ENCODE peak calls at places on chromosomes 11 and 22, in five cellular contexts. Y is A549, W is K562, L is HepG2, R is GM12878. F is an unnamed sample.

GRCh38 chr11:69212121-69213110 is 56.7 kb downstream of the SMIM38 start:
- DNase-seq in W (peak), L (no peak), Y (no peak), R (no peak), F (no peak)

GRCh38 chr22:26314171-26314570 is 114.9 kb upstream of the ASPHD2 start:
- DNase-seq in Y (no peak), L (no peak), W (no peak), R (no peak), F (no peak)

GRCh38 chr11:72735495-72736027 is 16.6 kb downstream of the ARAP1 start:
- DNase-seq in W (peak), Y (no peak), L (peak), R (no peak), F (peak)

GRCh38 chr11:64209563-64209843 is 3.0 kb downstream of the FERMT3 start:
- DNase-seq in Y (no peak), W (no peak), L (no peak), R (no peak), F (no peak)

GRCh38 chr22:30565341-30565740 is 9.1 kb downstream of the GAL3ST1 start:
- DNase-seq in W (no peak), L (no peak), Y (no peak), R (no peak), F (no peak)

GRCh38 chr11:8913961-8914660 is 3.1 kb downstream of the AKIP1 start:
- DNase-seq in R (no peak), L (peak), W (peak), Y (peak), F (no peak)

GRCh38 chr11:832529-833113 is at the start of gene CD151:
- DNase-seq in R (no peak), Y (no peak), L (no peak), W (peak), F (no peak)

GRCh38 chr11:68014157-68014965 is 4.2 kb downstream of the ALDH3B1 start:
- DNase-seq in Y (peak), W (no peak), R (no peak), L (no peak), F (peak)

GRCh38 chr11:118084247-118084646 is 2.5 kb downstream of the SMIM35 start:
- DNase-seq in L (peak), Y (no peak), R (peak), W (no peak), F (no peak)

GRCh38 chr11:67054851-67055523 is 1.7 kb upstream of the RHOD start:
- DNase-seq in L (peak), R (no peak), W (peak), Y (peak), F (peak)

GRCh38 chr11:12803086-12803826 is 129.0 kb downstream of the TEAD1 start:
- DNase-seq in W (no peak), L (no peak), Y (no peak), R (no peak), F (no peak)

GRCh38 chr22:36746571-36746970 is 29.3 kb downstream of the IFT27 start:
- DNase-seq in L (no peak), W (no peak), R (no peak), Y (no peak), F (no peak)

GRCh38 chr11:107040447-107041444 is 22.5 kb upstream of the GUCY1A2 start:
- DNase-seq in R (peak), L (no peak), Y (no peak), W (no peak), F (no peak)

GRCh38 chr22:18000441-18001039 is 23.8 kb downstream of the MICAL3 start:
- DNase-seq in L (no peak), W (peak), R (no peak), Y (no peak), F (no peak)

GRCh38 chr11:31815743-31816466 is 4.8 kb upstream of the PAX6 start:
- DNase-seq in L (no peak), Y (no peak), R (no peak), W (peak), F (no peak)

GRCh38 chr11:34356576-34356917 is 1.3 kb downstream of the ABTB2 start:
- DNase-seq in R (no peak), L (no peak), W (no peak), Y (no peak), F (no peak)

GRCh38 chr11:23957309-23957708 is 539.5 kb upstream of the LUZP2 start:
- DNase-seq in Y (no peak), W (no peak), R (no peak), L (no peak), F (no peak)

GRCh38 chr11:68652683-68653156 is 31.6 kb upstream of the GAL start:
- DNase-seq in R (no peak), Y (no peak), W (no peak), L (no peak), F (no peak)

GRCh38 chr11:120952503-120953229 is 71.2 kb upstream of the TBCEL start:
- DNase-seq in R (peak), W (peak), Y (peak), L (peak), F (peak)

GRCh38 chr11:41917900-41918299 is 458.4 kb upstream of the LRRC4C start:
- DNase-seq in Y (no peak), R (no peak), L (no peak), W (no peak), F (no peak)

GRCh38 chr11:45846174-45846675 is 1.1 kb upstream of the CRY2 start:
- DNase-seq in R (no peak), W (peak), Y (no peak), L (no peak), F (no peak)

GRCh38 chr11:13663631-13664071 is 4.8 kb upstream of the FAR1 start:
- DNase-seq in L (no peak), Y (no peak), R (no peak), W (no peak), F (no peak)

GRCh38 chr11:67406969-67407699 is 3.3 kb downstream of the TBC1D10C start:
- DNase-seq in Y (no peak), L (no peak), R (no peak), W (peak), F (no peak)

GRCh38 chr11:103671143-103671651 is 365.2 kb upstream of the DDI1 start:
- DNase-seq in W (no peak), Y (no peak), L (no peak), R (no peak), F (no peak)

GRCh38 chr11:31817054-31817620 is 6.0 kb upstream of the PAX6 start:
- DNase-seq in Y (no peak), L (no peak), R (no peak), W (peak), F (no peak)

GRCh38 chr11:98062714-98063113 is 958.0 kb upstream of the CNTN5 start:
- DNase-seq in L (no peak), R (no peak), W (no peak), Y (no peak), F (no peak)

GRCh38 chr11:72848846-72849466 is 34.7 kb downstream of the ATG16L2 start:
- DNase-seq in R (no peak), Y (peak), W (peak), L (peak), F (no peak)

GRCh38 chr22:49228431-49229037 is 599.1 kb downstream of the BRD1 start:
- DNase-seq in R (no peak), Y (no peak), L (no peak), W (no peak), F (no peak)

GRCh38 chr22:36734171-36735058 is 30.9 kb upstream of the CACNG2 start:
- DNase-seq in R (no peak), W (no peak), L (no peak), Y (no peak), F (no peak)

GRCh38 chr22:47209077-47209514 is 446.6 kb downstream of the TBC1D22A start:
- DNase-seq in W (no peak), R (no peak), L (no peak), Y (no peak), F (no peak)

GRCh38 chr11:2890466-2891241 is 5.1 kb upstream of the CDKN1C start:
- DNase-seq in W (peak), R (no peak), Y (no peak), L (no peak), F (no peak)

GRCh38 chr11:11864332-11864731 is 22.6 kb downstream of the USP47 start:
- DNase-seq in R (no peak), L (no peak), Y (no peak), W (no peak), F (no peak)

GRCh38 chr22:33832558-33833151 is 87.6 kb downstream of the LARGE1 start:
- DNase-seq in L (no peak), W (no peak), R (no peak), Y (no peak), F (no peak)

GRCh38 chr11:74720596-74721478 is 10.4 kb downstream of the CHRDL2 start:
- DNase-seq in R (no peak), Y (no peak), L (no peak), W (no peak), F (no peak)

GRCh38 chr11:56624661-56625110 is 10.0 kb upstream of the OR5M1 start:
- DNase-seq in L (peak), W (peak), Y (peak), R (peak), F (no peak)

GRCh38 chr11:22666320-22666699 is at the start of gene GAS2:
- DNase-seq in Y (no peak), W (no peak), L (no peak), R (no peak), F (no peak)

GRCh38 chr22:19854778-19855503 is at the start of the genes GNB1L and RTL10:
- DNase-seq in Y (peak), W (peak), L (peak), R (peak), F (peak)
- TF ChIP-seq POLR2A in Y (peak), W (no peak), L (peak), R (peak), F (peak)

GRCh38 chr11:44005956-44006355 is 41.8 kb upstream of the ACCSL start:
- DNase-seq in L (no peak), Y (no peak), R (no peak), W (no peak), F (no peak)
- TF ChIP-seq REST in L (no peak), Y (no peak), R (no peak), W (no peak), F (no peak)

GRCh38 chr11:61485080-61485479 is 23.5 kb upstream of the LRRC10B start:
- DNase-seq in R (no peak), W (no peak), Y (no peak), L (no peak), F (no peak)
- TF ChIP-seq POLR2A in R (no peak), W (no peak), Y (no peak), L (no peak), F (no peak)

GRCh38 chr11:62130498-62131464 is 7.0 kb downstream of the INCENP start:
- DNase-seq in W (no peak), Y (no peak), L (no peak), R (no peak), F (no peak)
- TF ChIP-seq REST in W (no peak), Y (no peak), L (no peak), R (no peak), F (no peak)

GRCh38 chr11:123062158-123062891 is 389 bp upstream of the HSPA8 start:
- DNase-seq in Y (peak), L (peak), R (peak), W (peak), F (peak)
- TF ChIP-seq POLR2A in Y (peak), L (peak), R (no peak), W (no peak), F (no peak)

GRCh38 chr11:134592391-134592990 is 180.4 kb upstream of the B3GAT1 start:
- DNase-seq in W (peak), Y (no peak), L (peak), R (no peak), F (peak)
- TF ChIP-seq REST in W (no peak), Y (no peak), L (no peak), R (no peak), F (no peak)

GRCh38 chr22:20563941-20564371 is 56.5 kb downstream of the MED15 start:
- DNase-seq in W (no peak), Y (no peak), R (no peak), L (no peak), F (no peak)

GRCh38 chr22:20561882-20562281 is 54.5 kb downstream of the MED15 start:
- DNase-seq in Y (no peak), R (no peak), W (no peak), L (no peak), F (no peak)

GRCh38 chr22:20565079-20565734 is 57.8 kb downstream of the MED15 start:
- DNase-seq in R (no peak), Y (no peak), W (no peak), L (no peak), F (no peak)

GRCh38 chr22:20562607-20563463 is 55.4 kb downstream of the MED15 start:
- DNase-seq in L (no peak), Y (no peak), W (no peak), R (no peak), F (no peak)

DNA sequence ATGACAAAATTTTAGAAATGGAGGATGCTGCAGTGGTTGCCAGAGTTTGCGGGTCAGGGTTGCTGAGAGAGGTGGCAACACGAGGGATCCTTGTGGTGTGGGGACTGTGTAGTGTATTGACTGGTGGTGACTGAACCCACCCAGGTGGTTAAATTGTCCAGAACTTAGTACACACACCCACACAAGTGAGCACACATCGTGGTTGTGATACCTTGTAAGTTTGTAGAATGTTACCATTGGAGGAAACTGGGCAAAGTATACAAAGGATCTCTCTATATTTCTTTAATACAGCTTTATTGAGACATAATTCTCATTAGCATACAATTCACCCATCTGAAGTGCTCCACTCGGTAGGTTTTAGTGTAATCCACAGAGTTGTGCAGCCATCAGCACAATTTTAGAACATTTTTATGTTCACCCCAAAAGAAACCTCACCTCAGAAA is 56.1 kb downstream of the MED15 start:
- DNase-seq in W (no peak), Y (no peak), R (no peak), L (no peak), F (no peak)
- TF ChIP-seq POLR2A in W (no peak), Y (no peak), R (no peak), L (no peak), F (no peak)

GRCh38 chr11:5380740-5381342 is 2.8 kb upstream of the OR51M1 start:
- DNase-seq in W (peak), R (no peak), L (peak), Y (peak), F (peak)
- TF ChIP-seq REST in W (no peak), R (no peak), L (no peak), Y (no peak), F (no peak)

F was measured in HCT116.